ENCODE peak calls at places on chromosomes 11 and 22, in four cellular contexts. H is small intestine, M is left ventricle myocardium inferior, D is lower lobe of right lung. R is an unnamed sample.

GRCh38 chr11:15158351-15159015 is 43.8 kb downstream of the INSC start:
- DNase-seq in H (no peak), M (no peak), D (no peak), R (no peak)

GRCh38 chr11:28110108-28110838 is 2.1 kb downstream of the METTL15 start:
- DNase-seq in H (peak; percentile 77), M (peak; percentile 68), D (peak; percentile 79), R (peak; percentile 58)

GRCh38 chr11:110629594-110629993 is 82.6 kb downstream of the ARHGAP20 start:
- DNase-seq in H (no peak), M (no peak), D (peak; percentile 66), R (no peak)

GRCh38 chr11:76835928-76836612 is 24.6 kb upstream of the ACER3 start:
- DNase-seq in H (peak; percentile 84), M (peak; percentile 33), D (peak; percentile 63), R (no peak)

GRCh38 chr11:772429-773390 is 4.6 kb downstream of the GATD1 start:
- DNase-seq in H (no peak), M (no peak), D (peak; percentile 44), R (no peak)

GRCh38 chr11:127376316-127376715 is 375.7 kb upstream of the KIRREL3 start:
- DNase-seq in H (no peak), M (no peak), D (no peak), R (no peak)

GRCh38 chr22:43658823-43659222 is 153.3 kb downstream of the EFCAB6 start:
- DNase-seq in H (no peak), M (no peak), D (no peak), R (no peak)

GRCh38 chr11:84673753-84674152 is 953.4 kb downstream of the DLG2 start:
- DNase-seq in H (no peak), M (no peak), D (no peak), R (no peak)

GRCh38 chr22:49730656-49731055 is 97.0 kb downstream of the BRD1 start:
- DNase-seq in H (no peak), M (no peak), D (no peak), R (no peak)

GRCh38 chr11:132101861-132102260 is 731.4 kb downstream of the NTM start:
- DNase-seq in H (no peak), M (no peak), D (no peak), R (no peak)

GRCh38 chr22:43131773-43132501 is 11.3 kb downstream of the MCAT start:
- DNase-seq in H (no peak), M (no peak), D (no peak), R (no peak)

GRCh38 chr11:45754261-45754709 is 50.7 kb upstream of the SLC35C1 start:
- DNase-seq in H (no peak), M (peak; percentile 69), D (peak; percentile 53), R (no peak)

DNA sequence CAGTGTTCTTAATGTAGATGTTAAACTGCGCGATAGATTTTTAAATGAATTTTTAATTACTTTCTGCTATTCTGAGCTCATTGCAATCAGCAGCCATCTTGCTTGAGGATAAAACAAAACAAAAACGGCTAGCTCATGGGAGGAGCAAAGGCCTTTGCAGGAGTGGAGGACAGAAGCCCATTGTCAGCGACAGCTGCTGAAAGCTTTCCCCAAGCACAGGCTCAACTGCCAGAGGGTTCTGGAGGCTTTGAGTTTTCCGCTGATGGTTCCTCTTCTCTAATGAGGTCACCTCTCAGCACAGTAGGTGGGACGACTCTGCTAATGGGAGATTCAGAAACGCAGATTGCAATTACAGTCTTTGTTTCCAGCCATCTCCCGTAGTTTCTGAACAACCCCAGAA is 167.1 kb upstream of the TTC12 start:
- DNase-seq in H (no peak), M (no peak), D (no peak), R (no peak)
- H3K36me3 ChIP-seq in H (no peaks in the 10 kb centered on the region), M (no peaks in the 10 kb centered on the region), D (no peaks in the 10 kb centered on the region), R (no peaks in the 10 kb centered on the region)

GRCh38 chr22:37607010-37607911 is 1.4 kb upstream of the GGA1 start:
- DNase-seq in H (peak; percentile 94), M (peak; percentile 78), D (peak; percentile 92), R (peak; percentile 62)
- H3K4me1 ChIP-seq in H (peaks cover 2% of the 10 kb centered on the region), M (peaks cover 46% of the 10 kb centered on the region), D (peaks cover 44% of the 10 kb centered on the region), R (no peaks in the 10 kb centered on the region)

DNA sequence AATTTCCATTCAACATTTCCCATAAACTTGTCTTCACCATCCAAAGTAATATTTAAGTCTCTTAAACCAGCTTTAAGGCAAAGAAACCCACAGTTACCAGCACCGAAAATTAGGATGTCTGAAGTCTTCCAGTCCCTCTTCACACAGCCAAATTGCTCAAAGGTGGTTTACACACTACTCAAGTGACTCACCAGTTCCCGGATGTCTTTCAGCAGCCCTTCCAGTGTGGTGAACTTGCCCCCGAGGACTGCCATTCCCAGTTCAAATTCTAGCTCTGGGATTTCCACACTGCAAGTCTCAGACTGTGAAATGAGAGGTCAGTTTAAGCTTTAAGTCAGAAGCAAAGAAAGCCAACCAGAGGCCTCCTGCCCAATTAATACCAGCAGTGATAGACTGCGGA is 5.1 kb downstream of the ZPR1 start:
- DNase-seq in H (no peak), M (no peak), D (no peak), R (no peak)
- H3K36me3 ChIP-seq in H (peaks cover 39% of the 10 kb centered on the region), M (peaks cover 90% of the 10 kb centered on the region), D (peaks cover 91% of the 10 kb centered on the region), R (peaks cover 89% of the 10 kb centered on the region)

GRCh38 chr11:4068962-4069361 is 25.6 kb upstream of the RRM1 start:
- DNase-seq in H (no peak), M (no peak), D (no peak), R (no peak)
- H3K4me1 ChIP-seq in H (no peaks in the 10 kb centered on the region), M (peaks cover 33% of the 10 kb centered on the region), D (peaks cover 46% of the 10 kb centered on the region), R (peaks cover 13% of the 10 kb centered on the region)

DNA sequence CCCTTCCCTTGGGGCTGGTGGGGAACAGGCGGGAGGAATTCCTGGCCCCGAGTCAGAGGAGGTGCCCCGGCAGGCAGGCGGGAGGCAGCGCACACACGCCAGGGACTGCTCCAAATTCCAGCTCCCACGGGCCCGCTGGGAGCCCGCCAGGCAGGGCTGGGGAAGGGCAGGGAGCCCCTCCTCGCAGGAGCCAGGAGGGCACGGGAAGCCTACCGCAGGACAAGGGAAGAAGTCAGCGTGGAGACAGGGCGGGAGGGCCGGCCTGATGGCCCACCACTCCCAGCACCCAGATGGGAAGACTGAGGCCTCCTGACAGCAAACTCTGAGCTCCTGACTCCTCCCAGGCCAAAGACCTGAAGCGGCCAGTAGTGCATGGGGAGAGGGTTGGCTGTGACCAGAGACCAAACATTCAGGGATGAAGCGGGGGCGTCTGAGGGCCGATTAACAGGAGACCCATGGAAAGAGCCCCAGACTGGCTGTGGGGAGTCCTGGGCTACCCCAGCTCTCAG is 22.4 kb downstream of the RPL3 start:
- DNase-seq in H (no peak), M (no peak), D (no peak), R (no peak)
- H3K36me3 ChIP-seq in H (no peaks in the 10 kb centered on the region), M (no peaks in the 10 kb centered on the region), D (no peaks in the 10 kb centered on the region), R (no peaks in the 10 kb centered on the region)

DNA sequence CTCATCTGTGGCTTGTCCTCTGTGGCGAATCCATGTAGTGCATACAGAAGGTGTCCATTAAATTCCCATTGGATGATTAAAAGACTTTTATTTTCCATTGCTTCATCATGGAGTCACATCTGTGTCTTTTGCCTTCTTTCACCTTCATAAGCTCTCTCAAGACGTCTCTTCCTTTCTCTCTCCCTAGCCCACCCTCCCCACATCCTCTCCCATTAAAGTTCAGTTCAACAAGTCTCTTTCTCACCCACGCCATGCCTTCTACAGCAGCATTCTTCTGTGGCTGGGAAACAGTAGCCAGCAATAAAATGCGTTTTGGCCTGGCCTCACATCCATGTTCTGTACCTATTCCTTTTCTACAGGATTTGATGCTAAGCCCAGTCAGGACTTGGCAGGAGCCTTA is 7.2 kb upstream of the CD44 start:
- DNase-seq in H (no peak), M (no peak), D (no peak), R (no peak)
- H3K4me1 ChIP-seq in H (no peaks in the 10 kb centered on the region), M (no peaks in the 10 kb centered on the region), D (no peaks in the 10 kb centered on the region), R (no peaks in the 10 kb centered on the region)

DNA sequence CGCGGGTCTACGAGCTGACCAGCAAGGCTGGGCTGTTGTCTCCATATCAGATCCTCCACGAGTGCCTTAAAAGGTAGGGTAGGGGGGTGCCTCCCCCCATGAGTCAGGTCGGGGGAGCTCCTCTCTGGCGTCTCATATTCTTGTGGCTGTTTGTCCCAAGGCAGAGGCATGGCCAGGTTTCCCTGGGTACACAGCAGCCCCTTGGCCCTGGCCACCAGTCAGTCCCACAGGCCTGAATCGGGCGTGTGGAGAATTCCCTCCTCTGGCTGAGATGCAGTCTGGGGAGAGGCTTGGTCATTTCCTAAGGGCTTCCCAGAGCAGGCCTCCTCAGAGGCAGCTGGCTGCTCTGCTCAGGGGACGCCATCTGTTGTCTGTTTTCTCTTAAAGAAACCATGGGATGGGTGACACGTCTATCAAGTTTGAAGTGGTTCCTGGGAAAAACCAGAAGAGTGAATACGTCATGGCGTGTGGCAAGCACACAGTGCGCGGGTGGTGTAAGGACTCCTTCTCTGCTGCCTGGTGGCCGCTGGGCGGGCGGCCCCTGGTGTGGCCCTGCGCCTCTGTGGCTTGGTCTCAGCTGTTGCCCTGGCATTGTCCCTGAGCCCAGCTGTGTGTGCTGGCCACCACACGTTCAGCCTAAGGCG is 9.6 kb upstream of the RANBP1 start:
- DNase-seq in H (no peak), M (peak; percentile 5), D (peak; percentile 27), R (no peak)
- H3K36me3 ChIP-seq in H (peaks cover 26% of the 10 kb centered on the region), M (peaks cover 93% of the 10 kb centered on the region), D (peaks cover 93% of the 10 kb centered on the region), R (peaks cover 95% of the 10 kb centered on the region)

GRCh38 chr11:12810497-12810896 is 136.3 kb downstream of the TEAD1 start:
- DNase-seq in H (no peak), M (no peak), D (no peak), R (no peak)
- H3K4me1 ChIP-seq in H (peaks cover 4% of the 10 kb centered on the region), M (peaks cover 61% of the 10 kb centered on the region), D (peaks cover 50% of the 10 kb centered on the region), R (peaks cover 84% of the 10 kb centered on the region)

GRCh38 chr22:39120983-39121382 is 23.9 kb downstream of the APOBEC3H start:
- DNase-seq in H (no peak), M (no peak), D (no peak), R (no peak)

GRCh38 chr22:39125622-39126021 is 26.9 kb downstream of the CBX7 start:
- DNase-seq in H (no peak), M (no peak), D (no peak), R (no peak)

GRCh38 chr22:39117585-39118191 is 20.6 kb downstream of the APOBEC3H start:
- DNase-seq in H (peak; percentile 75), M (no peak), D (no peak), R (peak; percentile 48)

GRCh38 chr22:39123811-39124668 is 27.0 kb downstream of the APOBEC3H start:
- DNase-seq in H (no peak), M (no peak), D (no peak), R (no peak)

DNA sequence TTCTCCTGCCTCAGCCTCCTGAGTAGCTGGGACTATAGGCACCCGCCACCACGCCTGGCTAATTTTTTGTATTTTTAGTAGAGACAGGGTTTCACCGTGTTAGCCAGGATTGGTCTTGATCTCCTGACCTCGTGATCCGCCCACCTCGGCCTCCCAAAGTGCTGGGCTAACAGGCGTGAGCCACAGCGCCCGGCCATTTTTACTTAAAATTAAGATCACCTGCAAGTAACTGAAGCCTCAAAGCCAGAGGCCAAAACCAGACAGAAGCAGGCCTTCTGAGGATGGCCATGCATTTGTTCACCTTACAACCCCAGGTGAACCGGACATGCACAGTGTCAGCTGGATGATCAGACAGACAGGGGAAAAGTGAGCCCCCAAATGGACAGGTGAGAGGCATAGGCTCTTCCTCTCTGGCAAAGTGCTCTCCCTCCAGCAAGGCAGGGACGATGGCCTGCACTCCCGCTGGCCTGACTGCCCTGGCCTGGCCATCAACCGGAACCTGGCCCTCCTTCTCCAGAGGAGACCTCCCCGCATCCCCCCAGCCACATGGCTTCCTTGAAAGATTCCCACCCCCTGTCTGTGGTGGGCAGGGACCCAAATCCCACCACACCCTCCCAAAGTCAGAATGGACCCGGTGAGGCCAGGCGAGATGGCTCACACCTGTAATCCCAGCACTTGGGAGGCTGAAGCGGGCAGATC is 25.9 kb downstream of the APOBEC3H start:
- DNase-seq in H (no peak), M (no peak), D (no peak), R (no peak)
- H3K36me3 ChIP-seq in H (no peaks in the 10 kb centered on the region), M (no peaks in the 10 kb centered on the region), D (no peaks in the 10 kb centered on the region), R (no peaks in the 10 kb centered on the region)